ENCODE peak calls at places on chromosomes 11 and 22, in four cellular contexts. One of them, this sample, is unnamed.
A peak's percentile ranks its signal among the peaks of the same experiment; 100 is the strongest.

GRCh38 chr11:11580831-11581492 is 40.8 kb downstream of the GALNT18 start:
- DNase-seq in lung: peak; percentile 25
- DNase-seq in mesothelial cell of epicardium: no peak
- DNase-seq in BE2C: peak; percentile 6
- DNase-seq in this sample: no peak

GRCh38 chr22:30211124-30211820 is 35.3 kb downstream of the LIF start:
- DNase-seq in BE2C: no peak
- DNase-seq in mesothelial cell of epicardium: no peak
- DNase-seq in lung: no peak
- DNase-seq in this sample: no peak

GRCh38 chr11:116342148-116342547 is 430.6 kb downstream of the BUD13 start:
- DNase-seq in BE2C: no peak
- DNase-seq in mesothelial cell of epicardium: no peak
- DNase-seq in lung: no peak
- DNase-seq in this sample: no peak

GRCh38 chr11:6968816-6969215 is 42.6 kb downstream of the ZNF215 start:
- DNase-seq in lung: no peak
- DNase-seq in BE2C: no peak
- DNase-seq in mesothelial cell of epicardium: no peak
- DNase-seq in this sample: no peak

GRCh38 chr11:109138200-109138599 is 283.8 kb upstream of the C11orf87 start:
- DNase-seq in lung: no peak
- DNase-seq in mesothelial cell of epicardium: no peak
- DNase-seq in BE2C: no peak
- DNase-seq in this sample: no peak

GRCh38 chr11:88813233-88813915 is 252.4 kb downstream of the GRM5 start:
- DNase-seq in lung: no peak
- DNase-seq in BE2C: no peak
- DNase-seq in mesothelial cell of epicardium: no peak
- DNase-seq in this sample: no peak

GRCh38 chr11:1837171-1838076 is 1.4 kb upstream of the TNNI2 start:
- DNase-seq in BE2C: peak; percentile 78
- DNase-seq in mesothelial cell of epicardium: peak; percentile 86
- DNase-seq in lung: no peak
- DNase-seq in this sample: peak; percentile 80

GRCh38 chr11:128759597-128759996 is 65.7 kb downstream of the FLI1 start:
- DNase-seq in BE2C: no peak
- DNase-seq in lung: no peak
- DNase-seq in mesothelial cell of epicardium: no peak
- DNase-seq in this sample: no peak

GRCh38 chr11:123176785-123177184 is 18.3 kb downstream of the CLMP start:
- DNase-seq in BE2C: no peak
- DNase-seq in mesothelial cell of epicardium: no peak
- DNase-seq in lung: no peak
- DNase-seq in this sample: no peak

GRCh38 chr11:132008226-132008625 is 637.8 kb downstream of the NTM start:
- DNase-seq in BE2C: no peak
- DNase-seq in mesothelial cell of epicardium: no peak
- DNase-seq in lung: no peak
- DNase-seq in this sample: no peak

GRCh38 chr11:123103326-123103980 is 41.5 kb upstream of the HSPA8 start:
- DNase-seq in mesothelial cell of epicardium: no peak
- DNase-seq in lung: peak; percentile 38
- DNase-seq in BE2C: peak; percentile 67
- DNase-seq in this sample: no peak

GRCh38 chr11:21472256-21472655 is 720.6 kb upstream of the ANO5 start:
- DNase-seq in lung: no peak
- DNase-seq in BE2C: no peak
- DNase-seq in mesothelial cell of epicardium: no peak
- DNase-seq in this sample: no peak

GRCh38 chr11:90220391-90220790 is 2.5 kb downstream of the CHORDC1 start:
- DNase-seq in lung: no peak
- DNase-seq in mesothelial cell of epicardium: no peak
- DNase-seq in BE2C: no peak
- DNase-seq in this sample: no peak

GRCh38 chr11:46235777-46236688 is 41.4 kb upstream of the CREB3L1 start:
- DNase-seq in lung: no peak
- DNase-seq in BE2C: no peak
- DNase-seq in mesothelial cell of epicardium: no peak
- DNase-seq in this sample: no peak

GRCh38 chr11:37107415-37107814 is 509.4 kb upstream of the RAG2 start:
- DNase-seq in BE2C: no peak
- DNase-seq in mesothelial cell of epicardium: no peak
- DNase-seq in lung: no peak
- DNase-seq in this sample: no peak

GRCh38 chr11:120061036-120061760 is 76.7 kb downstream of the TRIM29 start:
- DNase-seq in lung: no peak
- DNase-seq in mesothelial cell of epicardium: no peak
- DNase-seq in BE2C: no peak
- DNase-seq in this sample: no peak

GRCh38 chr11:108797578-108798100 is 132.8 kb downstream of the DDX10 start:
- DNase-seq in BE2C: no peak
- DNase-seq in mesothelial cell of epicardium: no peak
- DNase-seq in lung: no peak
- DNase-seq in this sample: no peak

GRCh38 chr11:128417607-128418324 is 169.6 kb downstream of the ETS1 start:
- DNase-seq in mesothelial cell of epicardium: no peak
- DNase-seq in lung: no peak
- DNase-seq in BE2C: no peak
- DNase-seq in this sample: no peak

GRCh38 chr11:46075168-46075567 is 46.1 kb downstream of the PHF21A start:
- DNase-seq in BE2C: no peak
- DNase-seq in lung: no peak
- DNase-seq in mesothelial cell of epicardium: no peak
- DNase-seq in this sample: no peak

GRCh38 chr11:2096919-2097301 is 42.3 kb downstream of the IGF2 start:
- DNase-seq in BE2C: no peak
- DNase-seq in mesothelial cell of epicardium: peak; percentile 30
- DNase-seq in lung: no peak
- DNase-seq in this sample: no peak

GRCh38 chr22:39364646-39365405 is 15.0 kb downstream of the SYNGR1 start:
- DNase-seq in mesothelial cell of epicardium: no peak
- DNase-seq in lung: no peak
- DNase-seq in BE2C: no peak
- DNase-seq in this sample: no peak

GRCh38 chr11:108142304-108142703 is 20.9 kb downstream of the ACAT1 start:
- DNase-seq in mesothelial cell of epicardium: no peak
- DNase-seq in lung: no peak
- DNase-seq in BE2C: no peak
- DNase-seq in this sample: no peak

GRCh38 chr11:70066628-70067027 is 11.5 kb upstream of the ANO1 start:
- DNase-seq in mesothelial cell of epicardium: peak; percentile 30
- DNase-seq in BE2C: no peak
- DNase-seq in lung: no peak
- DNase-seq in this sample: no peak

GRCh38 chr11:70068345-70068744 is 9.8 kb upstream of the ANO1 start:
- DNase-seq in mesothelial cell of epicardium: peak; percentile 36
- DNase-seq in BE2C: no peak
- DNase-seq in lung: no peak
- DNase-seq in this sample: no peak

GRCh38 chr11:70068950-70069349 is 9.2 kb upstream of the ANO1 start:
- DNase-seq in lung: no peak
- DNase-seq in BE2C: no peak
- DNase-seq in mesothelial cell of epicardium: no peak
- DNase-seq in this sample: no peak

GRCh38 chr11:70067036-70067435 is 11.1 kb upstream of the ANO1 start:
- DNase-seq in mesothelial cell of epicardium: no peak
- DNase-seq in BE2C: no peak
- DNase-seq in lung: no peak
- DNase-seq in this sample: no peak

GRCh38 chr11:70067591-70068341 is 10.4 kb upstream of the ANO1 start:
- DNase-seq in lung: peak; percentile 19
- DNase-seq in mesothelial cell of epicardium: peak; percentile 41
- DNase-seq in BE2C: no peak
- DNase-seq in this sample: peak; percentile 6
- TF ChIP-seq CTCF in lung: no peak
- TF ChIP-seq CTCF in mesothelial cell of epicardium: no peak
- TF ChIP-seq CTCF in BE2C: no peak
- TF ChIP-seq CTCF in this sample: no peak

DNA sequence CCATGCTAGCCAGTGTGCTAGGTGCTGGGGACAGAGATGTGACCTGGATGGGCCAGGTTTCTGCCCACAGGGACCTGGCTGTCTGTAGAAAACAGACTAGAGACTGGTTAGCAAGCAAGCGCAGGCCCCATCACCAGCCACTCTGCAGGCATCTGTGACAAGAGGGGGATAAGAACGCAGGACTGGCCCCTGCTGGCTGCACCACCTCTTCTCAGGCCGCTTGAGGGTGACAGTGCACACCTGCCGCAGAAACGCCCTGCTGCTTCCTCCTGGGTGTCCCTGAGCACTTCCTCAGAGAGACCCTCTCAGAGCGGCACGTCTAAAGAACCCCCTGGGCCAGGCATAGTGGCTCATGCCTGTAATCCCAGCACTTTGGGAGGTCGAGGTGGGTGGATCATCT is 5.9 kb upstream of the PICK1 start:
- DNase-seq in lung: no peak
- DNase-seq in mesothelial cell of epicardium: no peak
- DNase-seq in BE2C: no peak
- DNase-seq in this sample: no peak
- TF ChIP-seq CTCF in lung: no peak
- TF ChIP-seq CTCF in mesothelial cell of epicardium: no peak
- TF ChIP-seq CTCF in BE2C: no peak
- TF ChIP-seq CTCF in this sample: no peak

GRCh38 chr11:66314561-66315497 is 2.0 kb downstream of the CD248 start:
- DNase-seq in mesothelial cell of epicardium: no peak
- DNase-seq in lung: no peak
- DNase-seq in BE2C: no peak
- DNase-seq in this sample: no peak

GRCh38 chr11:66311965-66312548 is 4.8 kb downstream of the CD248 start:
- DNase-seq in mesothelial cell of epicardium: peak; percentile 93
- DNase-seq in BE2C: peak; percentile 97
- DNase-seq in lung: peak; percentile 89
- DNase-seq in this sample: peak; percentile 95

GRCh38 chr11:66312549-66313320 is 4.1 kb downstream of the CD248 start:
- DNase-seq in lung: peak; percentile 99
- DNase-seq in mesothelial cell of epicardium: peak; percentile 100
- DNase-seq in BE2C: peak; percentile 100
- DNase-seq in this sample: peak; percentile 94

GRCh38 chr11:66314186-66314501 is 2.7 kb downstream of the CD248 start:
- DNase-seq in mesothelial cell of epicardium: no peak
- DNase-seq in lung: no peak
- DNase-seq in BE2C: no peak
- DNase-seq in this sample: no peak

GRCh38 chr11:66313321-66314185 is 3.3 kb downstream of the CD248 start:
- DNase-seq in lung: no peak
- DNase-seq in BE2C: peak; percentile 45
- DNase-seq in mesothelial cell of epicardium: peak; percentile 56
- DNase-seq in this sample: no peak
- TF ChIP-seq CTCF in lung: no peak
- TF ChIP-seq CTCF in BE2C: peak; percentile 40
- TF ChIP-seq CTCF in mesothelial cell of epicardium: peak; percentile 23
- TF ChIP-seq CTCF in this sample: no peak

GRCh38 chr11:17385926-17386325 is 2.5 kb downstream of the KCNJ11 start:
- DNase-seq in lung: no peak
- DNase-seq in mesothelial cell of epicardium: no peak
- DNase-seq in BE2C: no peak
- DNase-seq in this sample: no peak

GRCh38 chr11:17385492-17385891 is 3.0 kb downstream of the KCNJ11 start:
- DNase-seq in BE2C: no peak
- DNase-seq in mesothelial cell of epicardium: no peak
- DNase-seq in lung: no peak
- DNase-seq in this sample: no peak

GRCh38 chr11:17387811-17388210 is 648 bp downstream of the KCNJ11 start:
- DNase-seq in lung: no peak
- DNase-seq in mesothelial cell of epicardium: no peak
- DNase-seq in BE2C: no peak
- DNase-seq in this sample: no peak

GRCh38 chr11:17387280-17387679 is 1.2 kb downstream of the KCNJ11 start:
- DNase-seq in BE2C: no peak
- DNase-seq in lung: no peak
- DNase-seq in mesothelial cell of epicardium: no peak
- DNase-seq in this sample: no peak

GRCh38 chr11:17386331-17387084 is 2.0 kb downstream of the KCNJ11 start:
- DNase-seq in BE2C: peak; percentile 54
- DNase-seq in lung: peak; percentile 58
- DNase-seq in mesothelial cell of epicardium: no peak
- DNase-seq in this sample: no peak
- TF ChIP-seq CTCF in BE2C: peak; percentile 53
- TF ChIP-seq CTCF in lung: no peak
- TF ChIP-seq CTCF in mesothelial cell of epicardium: peak; percentile 53
- TF ChIP-seq CTCF in this sample: peak; percentile 15

GRCh38 chr11:42410251-42410956 is 901.4 kb upstream of the API5 start:
- DNase-seq in mesothelial cell of epicardium: no peak
- DNase-seq in lung: no peak
- DNase-seq in BE2C: no peak
- DNase-seq in this sample: no peak

GRCh38 chr11:42407379-42407778 is 904.4 kb upstream of the API5 start:
- DNase-seq in mesothelial cell of epicardium: no peak
- DNase-seq in BE2C: peak; percentile 59
- DNase-seq in lung: no peak
- DNase-seq in this sample: no peak
- TF ChIP-seq CTCF in mesothelial cell of epicardium: no peak
- TF ChIP-seq CTCF in BE2C: peak; percentile 48
- TF ChIP-seq CTCF in lung: no peak
- TF ChIP-seq CTCF in this sample: no peak

DNA sequence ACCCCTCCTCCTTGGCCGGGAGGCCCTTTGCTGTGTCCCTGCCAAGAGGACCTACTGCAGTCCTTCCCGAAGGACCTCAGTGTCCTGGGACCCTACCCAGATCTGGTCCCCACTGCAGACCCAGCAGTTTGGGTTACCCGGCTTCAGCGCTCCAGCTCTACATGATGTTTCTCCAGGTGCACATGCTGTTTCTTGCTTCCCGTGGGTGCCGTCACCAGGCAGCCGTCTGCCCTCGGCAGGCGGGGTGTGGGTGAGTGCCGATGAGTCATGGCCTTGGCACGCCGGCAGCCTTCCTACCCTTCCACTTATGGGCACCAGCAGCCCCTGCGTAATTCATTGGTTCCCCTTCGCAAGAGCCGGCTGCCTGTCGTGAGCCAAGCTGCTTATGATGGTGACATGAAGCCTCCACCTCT is 101.8 kb downstream of the BCR start:
- DNase-seq in lung: peak; percentile 89
- DNase-seq in mesothelial cell of epicardium: no peak
- DNase-seq in BE2C: no peak
- DNase-seq in this sample: no peak
- TF ChIP-seq CTCF in lung: no peak
- TF ChIP-seq CTCF in mesothelial cell of epicardium: no peak
- TF ChIP-seq CTCF in BE2C: no peak
- TF ChIP-seq CTCF in this sample: peak; percentile 64